ENCODE peak calls at places on chromosomes 11 and 22, in nine cellular contexts. One of them, this sample, is unnamed.

GRCh38 chr11:83537131-83537610 is 251.0 kb upstream of the CCDC90B start:
- DNase-seq in mesenchymal stem cell: no peak
- DNase-seq in SW480: no peak
- DNase-seq in cardiac muscle cell: no peak
- DNase-seq in keratinocyte: no peak
- DNase-seq in colonic mucosa: no peak
- DNase-seq in mucosa of descending colon: no peak
- DNase-seq in naive thymus-derived CD8-positive, alpha-beta T cell: no peak
- DNase-seq in activated gamma-delta T cell: no peak
- DNase-seq in this sample: no peak

GRCh38 chr11:96306933-96307747 is 35.9 kb downstream of the MAML2 start:
- DNase-seq in naive thymus-derived CD8-positive, alpha-beta T cell: peak; percentile 18
- DNase-seq in mesenchymal stem cell: peak; percentile 100
- DNase-seq in SW480: peak; percentile 96
- DNase-seq in activated gamma-delta T cell: no peak
- DNase-seq in colonic mucosa: peak; percentile 94
- DNase-seq in keratinocyte: peak; percentile 88
- DNase-seq in cardiac muscle cell: peak; percentile 95
- DNase-seq in mucosa of descending colon: no peak
- DNase-seq in this sample: peak; percentile 92

GRCh38 chr11:36775157-36775556 is 177.1 kb upstream of the RAG2 start:
- DNase-seq in mesenchymal stem cell: peak; percentile 11
- DNase-seq in keratinocyte: peak; percentile 52
- DNase-seq in mucosa of descending colon: no peak
- DNase-seq in colonic mucosa: no peak
- DNase-seq in naive thymus-derived CD8-positive, alpha-beta T cell: no peak
- DNase-seq in activated gamma-delta T cell: no peak
- DNase-seq in cardiac muscle cell: no peak
- DNase-seq in SW480: no peak
- DNase-seq in this sample: no peak

GRCh38 chr11:118202599-118203422 is 22.0 kb downstream of the JAML start:
- DNase-seq in naive thymus-derived CD8-positive, alpha-beta T cell: peak; percentile 59
- DNase-seq in cardiac muscle cell: no peak
- DNase-seq in keratinocyte: no peak
- DNase-seq in SW480: peak; percentile 25
- DNase-seq in activated gamma-delta T cell: no peak
- DNase-seq in mucosa of descending colon: peak; percentile 86
- DNase-seq in mesenchymal stem cell: no peak
- DNase-seq in colonic mucosa: peak; percentile 89
- DNase-seq in this sample: no peak

GRCh38 chr11:64935634-64936081 is at the start of gene GPHA2:
- DNase-seq in activated gamma-delta T cell: no peak
- DNase-seq in naive thymus-derived CD8-positive, alpha-beta T cell: no peak
- DNase-seq in keratinocyte: no peak
- DNase-seq in mesenchymal stem cell: peak; percentile 15
- DNase-seq in SW480: peak; percentile 39
- DNase-seq in colonic mucosa: no peak
- DNase-seq in mucosa of descending colon: no peak
- DNase-seq in cardiac muscle cell: peak; percentile 81
- DNase-seq in this sample: no peak

GRCh38 chr11:76617553-76618265 is 52.8 kb downstream of the LRRC32 start:
- DNase-seq in mesenchymal stem cell: no peak
- DNase-seq in SW480: no peak
- DNase-seq in cardiac muscle cell: no peak
- DNase-seq in activated gamma-delta T cell: no peak
- DNase-seq in keratinocyte: no peak
- DNase-seq in naive thymus-derived CD8-positive, alpha-beta T cell: no peak
- DNase-seq in mucosa of descending colon: no peak
- DNase-seq in colonic mucosa: no peak
- DNase-seq in this sample: no peak

GRCh38 chr22:22945195-22945594 is 57.6 kb downstream of the IGLL5 start:
- DNase-seq in mesenchymal stem cell: no peak
- DNase-seq in activated gamma-delta T cell: no peak
- DNase-seq in keratinocyte: no peak
- DNase-seq in mucosa of descending colon: no peak
- DNase-seq in colonic mucosa: peak; percentile 10
- DNase-seq in naive thymus-derived CD8-positive, alpha-beta T cell: no peak
- DNase-seq in cardiac muscle cell: no peak
- DNase-seq in SW480: no peak
- DNase-seq in this sample: no peak

GRCh38 chr11:100631316-100631715 is 55.8 kb upstream of the ARHGAP42 start:
- DNase-seq in cardiac muscle cell: no peak
- DNase-seq in SW480: no peak
- DNase-seq in mucosa of descending colon: no peak
- DNase-seq in activated gamma-delta T cell: no peak
- DNase-seq in colonic mucosa: no peak
- DNase-seq in mesenchymal stem cell: no peak
- DNase-seq in keratinocyte: no peak
- DNase-seq in naive thymus-derived CD8-positive, alpha-beta T cell: no peak
- DNase-seq in this sample: no peak

GRCh38 chr22:29820941-29821789 is 16.9 kb downstream of the ASCC2 start:
- DNase-seq in mucosa of descending colon: peak; percentile 76
- DNase-seq in colonic mucosa: peak; percentile 88
- DNase-seq in SW480: peak; percentile 7
- DNase-seq in cardiac muscle cell: peak; percentile 94
- DNase-seq in naive thymus-derived CD8-positive, alpha-beta T cell: no peak
- DNase-seq in keratinocyte: peak; percentile 99
- DNase-seq in activated gamma-delta T cell: no peak
- DNase-seq in mesenchymal stem cell: peak; percentile 97
- DNase-seq in this sample: peak; percentile 40

GRCh38 chr11:70671611-70672010 is 273.3 kb downstream of the CTTN start:
- DNase-seq in mucosa of descending colon: no peak
- DNase-seq in mesenchymal stem cell: no peak
- DNase-seq in colonic mucosa: no peak
- DNase-seq in activated gamma-delta T cell: no peak
- DNase-seq in keratinocyte: no peak
- DNase-seq in SW480: no peak
- DNase-seq in cardiac muscle cell: no peak
- DNase-seq in naive thymus-derived CD8-positive, alpha-beta T cell: no peak
- DNase-seq in this sample: no peak

GRCh38 chr11:73335204-73335923 is 27.3 kb downstream of the ARHGEF17 start:
- DNase-seq in mesenchymal stem cell: peak; percentile 90
- DNase-seq in colonic mucosa: peak; percentile 90
- DNase-seq in cardiac muscle cell: peak; percentile 79
- DNase-seq in keratinocyte: no peak
- DNase-seq in activated gamma-delta T cell: peak; percentile 29
- DNase-seq in naive thymus-derived CD8-positive, alpha-beta T cell: peak; percentile 85
- DNase-seq in SW480: peak; percentile 66
- DNase-seq in mucosa of descending colon: peak; percentile 92
- DNase-seq in this sample: no peak

GRCh38 chr22:24440718-24441405 is 13.5 kb downstream of the ADORA2A start:
- DNase-seq in keratinocyte: no peak
- DNase-seq in mesenchymal stem cell: no peak
- DNase-seq in SW480: no peak
- DNase-seq in naive thymus-derived CD8-positive, alpha-beta T cell: no peak
- DNase-seq in colonic mucosa: no peak
- DNase-seq in mucosa of descending colon: no peak
- DNase-seq in activated gamma-delta T cell: no peak
- DNase-seq in cardiac muscle cell: no peak
- DNase-seq in this sample: no peak

GRCh38 chr22:44750481-44750880 is 1.9 kb upstream of the ARHGAP8 start:
- DNase-seq in colonic mucosa: no peak
- DNase-seq in SW480: no peak
- DNase-seq in mucosa of descending colon: no peak
- DNase-seq in cardiac muscle cell: no peak
- DNase-seq in activated gamma-delta T cell: no peak
- DNase-seq in keratinocyte: no peak
- DNase-seq in naive thymus-derived CD8-positive, alpha-beta T cell: no peak
- DNase-seq in mesenchymal stem cell: no peak
- DNase-seq in this sample: no peak

GRCh38 chr11:10642298-10642697 is 51.3 kb downstream of the IRAG1 start:
- DNase-seq in activated gamma-delta T cell: no peak
- DNase-seq in colonic mucosa: no peak
- DNase-seq in SW480: no peak
- DNase-seq in naive thymus-derived CD8-positive, alpha-beta T cell: no peak
- DNase-seq in keratinocyte: no peak
- DNase-seq in cardiac muscle cell: no peak
- DNase-seq in mesenchymal stem cell: peak; percentile 19
- DNase-seq in mucosa of descending colon: no peak
- DNase-seq in this sample: no peak

GRCh38 chr11:68298659-68299516 is 13.5 kb upstream of the LRP5 start:
- DNase-seq in SW480: peak; percentile 76
- DNase-seq in mucosa of descending colon: peak; percentile 71
- DNase-seq in naive thymus-derived CD8-positive, alpha-beta T cell: no peak
- DNase-seq in keratinocyte: no peak
- DNase-seq in colonic mucosa: peak; percentile 61
- DNase-seq in activated gamma-delta T cell: no peak
- DNase-seq in mesenchymal stem cell: no peak
- DNase-seq in cardiac muscle cell: no peak
- DNase-seq in this sample: no peak

GRCh38 chr22:39703890-39704658 is 133.5 kb downstream of the CACNA1I start:
- DNase-seq in cardiac muscle cell: no peak
- DNase-seq in keratinocyte: no peak
- DNase-seq in activated gamma-delta T cell: no peak
- DNase-seq in mesenchymal stem cell: no peak
- DNase-seq in mucosa of descending colon: peak; percentile 42
- DNase-seq in SW480: no peak
- DNase-seq in colonic mucosa: peak; percentile 26
- DNase-seq in naive thymus-derived CD8-positive, alpha-beta T cell: no peak
- DNase-seq in this sample: no peak

GRCh38 chr11:134037093-134037908 is 31.6 kb upstream of the JAM3 start:
- DNase-seq in naive thymus-derived CD8-positive, alpha-beta T cell: peak; percentile 38
- DNase-seq in SW480: peak; percentile 54
- DNase-seq in mucosa of descending colon: peak; percentile 83
- DNase-seq in cardiac muscle cell: peak; percentile 74
- DNase-seq in activated gamma-delta T cell: peak; percentile 40
- DNase-seq in mesenchymal stem cell: peak; percentile 84
- DNase-seq in keratinocyte: no peak
- DNase-seq in colonic mucosa: peak; percentile 75
- DNase-seq in this sample: peak; percentile 38

GRCh38 chr11:111097191-111097590 is 148.3 kb upstream of the POU2AF2 start:
- DNase-seq in cardiac muscle cell: no peak
- DNase-seq in colonic mucosa: peak; percentile 35
- DNase-seq in naive thymus-derived CD8-positive, alpha-beta T cell: no peak
- DNase-seq in activated gamma-delta T cell: no peak
- DNase-seq in SW480: peak; percentile 46
- DNase-seq in mesenchymal stem cell: peak; percentile 32
- DNase-seq in keratinocyte: no peak
- DNase-seq in mucosa of descending colon: peak; percentile 57
- DNase-seq in this sample: no peak

GRCh38 chr11:75502138-75502537 is 23.6 kb downstream of the GDPD5 start:
- DNase-seq in SW480: no peak
- DNase-seq in activated gamma-delta T cell: no peak
- DNase-seq in colonic mucosa: no peak
- DNase-seq in mucosa of descending colon: no peak
- DNase-seq in keratinocyte: no peak
- DNase-seq in mesenchymal stem cell: no peak
- DNase-seq in cardiac muscle cell: no peak
- DNase-seq in naive thymus-derived CD8-positive, alpha-beta T cell: no peak
- DNase-seq in this sample: no peak

GRCh38 chr11:12706531-12707499 is 32.6 kb downstream of the TEAD1 start:
- DNase-seq in mesenchymal stem cell: no peak
- DNase-seq in naive thymus-derived CD8-positive, alpha-beta T cell: no peak
- DNase-seq in keratinocyte: no peak
- DNase-seq in mucosa of descending colon: no peak
- DNase-seq in activated gamma-delta T cell: no peak
- DNase-seq in SW480: no peak
- DNase-seq in cardiac muscle cell: peak; percentile 50
- DNase-seq in colonic mucosa: peak; percentile 67
- DNase-seq in this sample: no peak

GRCh38 chr22:37632174-37633081 is 7.0 kb upstream of the SH3BP1 start:
- DNase-seq in colonic mucosa: no peak
- DNase-seq in mucosa of descending colon: no peak
- DNase-seq in cardiac muscle cell: no peak
- DNase-seq in activated gamma-delta T cell: no peak
- DNase-seq in mesenchymal stem cell: no peak
- DNase-seq in naive thymus-derived CD8-positive, alpha-beta T cell: no peak
- DNase-seq in keratinocyte: no peak
- DNase-seq in SW480: no peak
- DNase-seq in this sample: no peak

GRCh38 chr11:31646206-31646605 is 136.6 kb downstream of the ELP4 start:
- DNase-seq in keratinocyte: no peak
- DNase-seq in activated gamma-delta T cell: no peak
- DNase-seq in cardiac muscle cell: no peak
- DNase-seq in naive thymus-derived CD8-positive, alpha-beta T cell: no peak
- DNase-seq in mesenchymal stem cell: peak; percentile 1
- DNase-seq in colonic mucosa: no peak
- DNase-seq in mucosa of descending colon: no peak
- DNase-seq in SW480: no peak
- DNase-seq in this sample: no peak

GRCh38 chr11:80523057-80523456 is 1082.2 kb upstream of the TENM4 start:
- DNase-seq in activated gamma-delta T cell: no peak
- DNase-seq in SW480: no peak
- DNase-seq in cardiac muscle cell: no peak
- DNase-seq in keratinocyte: no peak
- DNase-seq in colonic mucosa: no peak
- DNase-seq in mesenchymal stem cell: no peak
- DNase-seq in mucosa of descending colon: no peak
- DNase-seq in naive thymus-derived CD8-positive, alpha-beta T cell: no peak
- DNase-seq in this sample: no peak

GRCh38 chr11:132353255-132353654 is 982.8 kb downstream of the NTM start:
- DNase-seq in SW480: no peak
- DNase-seq in cardiac muscle cell: no peak
- DNase-seq in mesenchymal stem cell: no peak
- DNase-seq in colonic mucosa: no peak
- DNase-seq in naive thymus-derived CD8-positive, alpha-beta T cell: no peak
- DNase-seq in mucosa of descending colon: no peak
- DNase-seq in keratinocyte: no peak
- DNase-seq in activated gamma-delta T cell: no peak
- DNase-seq in this sample: no peak

GRCh38 chr22:48979482-48979881 is 848.2 kb downstream of the BRD1 start:
- DNase-seq in cardiac muscle cell: no peak
- DNase-seq in naive thymus-derived CD8-positive, alpha-beta T cell: no peak
- DNase-seq in colonic mucosa: no peak
- DNase-seq in keratinocyte: no peak
- DNase-seq in mesenchymal stem cell: no peak
- DNase-seq in mucosa of descending colon: no peak
- DNase-seq in activated gamma-delta T cell: no peak
- DNase-seq in SW480: peak; percentile 45
- DNase-seq in this sample: no peak

GRCh38 chr11:11968511-11969280 is 39.7 kb downstream of the DKK3 start:
- DNase-seq in mesenchymal stem cell: no peak
- DNase-seq in naive thymus-derived CD8-positive, alpha-beta T cell: no peak
- DNase-seq in activated gamma-delta T cell: no peak
- DNase-seq in keratinocyte: no peak
- DNase-seq in cardiac muscle cell: no peak
- DNase-seq in mucosa of descending colon: no peak
- DNase-seq in colonic mucosa: no peak
- DNase-seq in SW480: no peak
- DNase-seq in this sample: no peak

GRCh38 chr22:28907311-28908008 is 24.1 kb downstream of the ZNRF3 start:
- DNase-seq in colonic mucosa: no peak
- DNase-seq in activated gamma-delta T cell: no peak
- DNase-seq in keratinocyte: no peak
- DNase-seq in naive thymus-derived CD8-positive, alpha-beta T cell: no peak
- DNase-seq in cardiac muscle cell: no peak
- DNase-seq in mesenchymal stem cell: no peak
- DNase-seq in mucosa of descending colon: no peak
- DNase-seq in SW480: no peak
- DNase-seq in this sample: no peak

GRCh38 chr22:36201630-36202312 is at the start of gene APOL4:
- DNase-seq in keratinocyte: no peak
- DNase-seq in cardiac muscle cell: no peak
- DNase-seq in mucosa of descending colon: peak; percentile 64
- DNase-seq in SW480: no peak
- DNase-seq in colonic mucosa: peak; percentile 73
- DNase-seq in naive thymus-derived CD8-positive, alpha-beta T cell: no peak
- DNase-seq in mesenchymal stem cell: no peak
- DNase-seq in activated gamma-delta T cell: no peak
- DNase-seq in this sample: no peak

GRCh38 chr11:94702481-94702880 is 65.7 kb upstream of the AMOTL1 start:
- DNase-seq in naive thymus-derived CD8-positive, alpha-beta T cell: no peak
- DNase-seq in keratinocyte: no peak
- DNase-seq in mucosa of descending colon: no peak
- DNase-seq in cardiac muscle cell: no peak
- DNase-seq in colonic mucosa: no peak
- DNase-seq in activated gamma-delta T cell: no peak
- DNase-seq in SW480: no peak
- DNase-seq in mesenchymal stem cell: no peak
- DNase-seq in this sample: no peak

GRCh38 chr11:66547662-66548009 is 933 bp downstream of the ACTN3 start:
- DNase-seq in naive thymus-derived CD8-positive, alpha-beta T cell: no peak
- DNase-seq in SW480: no peak
- DNase-seq in colonic mucosa: no peak
- DNase-seq in mesenchymal stem cell: no peak
- DNase-seq in cardiac muscle cell: peak; percentile 80
- DNase-seq in activated gamma-delta T cell: no peak
- DNase-seq in keratinocyte: no peak
- DNase-seq in mucosa of descending colon: no peak
- DNase-seq in this sample: no peak

GRCh38 chr22:47629791-47630655 is 867.6 kb downstream of the TBC1D22A start:
- DNase-seq in activated gamma-delta T cell: no peak
- DNase-seq in keratinocyte: no peak
- DNase-seq in colonic mucosa: no peak
- DNase-seq in SW480: no peak
- DNase-seq in mesenchymal stem cell: no peak
- DNase-seq in mucosa of descending colon: no peak
- DNase-seq in naive thymus-derived CD8-positive, alpha-beta T cell: no peak
- DNase-seq in cardiac muscle cell: no peak
- DNase-seq in this sample: no peak

This sample was measured in amniotic stem cell.